ENCODE peak calls at places on chromosome 12, in seven cellular contexts. E is dorsolateral prefrontal cortex; Y is left ventricle myocardium inferior; P is A549; A is hepatocyte; L is CD4-positive, alpha-beta T cell; Z is left lung. W is an unnamed sample.

GRCh38 chr12:14849664-14850063 is 6.3 kb upstream of the ART4 start:
- DNase-seq in E (no peak), Y (no peak), P (no peak), A (no peak), L (no peak), Z (no peak), W (no peak)

GRCh38 chr12:107891967-107892366 is 117.5 kb downstream of the ASCL4 start:
- DNase-seq in E (no peak), Y (no peak), P (peak), A (peak), L (no peak), Z (no peak), W (no peak)

GRCh38 chr12:42346603-42347002 is 20.6 kb downstream of the PPHLN1 start:
- DNase-seq in E (no peak), Y (no peak), P (no peak), A (no peak), L (no peak), Z (no peak), W (no peak)

GRCh38 chr12:5197127-5197526 is 153.4 kb downstream of the KCNA5 start:
- DNase-seq in E (no peak), Y (no peak), P (no peak), A (no peak), L (no peak), Z (no peak), W (no peak)

GRCh38 chr12:72723732-72724131 is 451.6 kb downstream of the TRHDE start:
- DNase-seq in E (no peak), Y (no peak), P (no peak), A (no peak), L (no peak), Z (no peak), W (no peak)

GRCh38 chr12:52971701-52972329 is 22.9 kb downstream of the KRT18 start:
- DNase-seq in E (no peak), Y (no peak), P (peak), A (peak), L (no peak), Z (no peak), W (no peak)

GRCh38 chr12:43815416-43815815 is 9.3 kb upstream of the TWF1 start:
- DNase-seq in E (no peak), Y (no peak), P (no peak), A (no peak), L (no peak), Z (no peak), W (no peak)

GRCh38 chr12:122202017-122202416 is 1.5 kb upstream of the B3GNT4 start:
- DNase-seq in E (no peak), Y (no peak), P (no peak), A (no peak), L (no peak), Z (no peak), W (no peak)

GRCh38 chr12:82082476-82082875 is 275.7 kb downstream of the CCDC59 start:
- DNase-seq in E (no peak), Y (no peak), P (no peak), A (no peak), L (no peak), Z (no peak), W (no peak)

GRCh38 chr12:26461799-26462198 is 266.4 kb downstream of the SSPN start:
- DNase-seq in E (no peak), Y (no peak), P (no peak), A (no peak), L (no peak), Z (no peak), W (no peak)

GRCh38 chr12:14558377-14559051 is 9.2 kb downstream of the PLBD1 start:
- DNase-seq in E (no peak), Y (no peak), P (no peak), A (no peak), L (no peak), Z (no peak), W (no peak)

GRCh38 chr12:100493371-100494012 is 19.8 kb downstream of the NR1H4 start:
- DNase-seq in E (no peak), Y (no peak), P (no peak), A (no peak), L (no peak), Z (no peak), W (no peak)

GRCh38 chr12:26728205-26729050 is 104.6 kb downstream of the ITPR2 start:
- DNase-seq in E (no peak), Y (no peak), P (no peak), A (no peak), L (no peak), Z (no peak), W (no peak)

GRCh38 chr12:113088971-113089756 is 32.6 kb downstream of the DTX1 start:
- DNase-seq in E (no peak), Y (no peak), P (no peak), A (no peak), L (peak), Z (peak), W (no peak)

GRCh38 chr12:10409387-10409786 is at the start of gene KLRC4:
- DNase-seq in E (no peak), Y (no peak), P (no peak), A (no peak), L (no peak), Z (no peak), W (no peak)

GRCh38 chr12:100827901-100828520 is 33.4 kb downstream of the ANO4 start:
- DNase-seq in E (no peak), Y (no peak), P (peak), A (peak), L (no peak), Z (no peak), W (no peak)

GRCh38 chr12:115306380-115306779 is 622.4 kb upstream of the TBX3 start:
- DNase-seq in E (no peak), Y (no peak), P (no peak), A (no peak), L (no peak), Z (no peak), W (no peak)

GRCh38 chr12:123075591-123076171 is 75.2 kb downstream of the PITPNM2 start:
- DNase-seq in E (no peak), Y (no peak), P (no peak), A (peak), L (peak), Z (peak), W (no peak)

GRCh38 chr12:128606040-128606439 is 217.7 kb downstream of the SLC15A4 start:
- DNase-seq in E (no peak), Y (no peak), P (no peak), A (no peak), L (no peak), Z (no peak), W (no peak)

GRCh38 chr12:52200086-52200782 is 8.4 kb upstream of the KRT80 start:
- DNase-seq in E (no peak), Y (peak), P (no peak), A (no peak), L (no peak), Z (peak), W (no peak)

GRCh38 chr12:54258286-54258685 is 21.6 kb downstream of the CBX5 start:
- DNase-seq in E (no peak), Y (no peak), P (no peak), A (no peak), L (no peak), Z (no peak), W (no peak)

GRCh38 chr12:54011665-54012532 is 3.1 kb downstream of the HOXC8 start:
- DNase-seq in E (no peak), Y (no peak), P (no peak), A (no peak), L (no peak), Z (no peak), W (no peak)

GRCh38 chr12:121793501-121793835 is at the start of gene RHOF:
- DNase-seq in E (no peak), Y (peak), P (no peak), A (peak), L (peak), Z (peak), W (no peak)

GRCh38 chr12:68745376-68745903 is 536 bp upstream of the SLC35E3 start:
- DNase-seq in E (no peak), Y (no peak), P (no peak), A (no peak), L (no peak), Z (no peak), W (no peak)
- H3K27ac ChIP-seq in E (peak), Y (peak), P (peak), A (peak), L (peak), Z (peak), W (peak)

DNA sequence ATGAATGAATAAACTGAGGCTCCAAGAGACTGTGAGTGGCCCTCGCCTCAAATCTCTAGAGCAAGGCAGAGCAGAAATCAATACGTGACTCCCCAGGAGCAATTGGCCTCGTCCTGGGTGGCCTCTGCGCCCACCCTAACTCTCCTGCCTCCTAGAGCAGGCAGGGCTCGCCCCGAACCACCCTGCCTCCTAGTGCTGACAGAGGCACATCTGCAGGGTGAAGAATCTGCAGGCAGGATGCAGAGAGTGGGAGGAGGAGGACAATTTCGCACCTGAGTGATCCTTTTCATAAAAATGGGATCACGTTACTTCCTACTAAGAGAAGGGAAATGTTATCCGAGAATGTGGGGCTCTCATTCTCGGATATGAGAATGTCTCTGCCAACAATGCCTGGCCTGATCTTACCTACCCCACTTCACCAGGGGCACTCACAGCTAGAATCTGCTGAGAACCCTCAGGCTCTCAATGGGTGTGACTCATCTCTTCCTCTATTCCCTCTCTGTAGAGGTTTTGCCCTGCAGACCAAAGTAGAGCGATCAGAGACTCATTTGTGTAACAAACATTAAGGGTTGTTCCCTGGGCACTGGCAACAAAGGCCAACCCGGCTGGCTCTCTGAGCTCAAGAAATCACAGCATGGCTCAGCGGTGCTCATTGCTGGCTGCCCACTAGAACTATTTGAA is 61.7 kb upstream of the BCL2L14 start:
- DNase-seq in E (no peak), Y (no peak), P (no peak), A (no peak), L (peak), Z (no peak), W (no peak)
- TF ChIP-seq CTCF in E (no peak), Y (no peak), P (no peak), A (peak), L (peak), Z (no peak), W (no peak)

GRCh38 chr12:78959556-78959955 is 95.0 kb downstream of the SYT1 start:
- DNase-seq in E (no peak), Y (no peak), P (no peak), A (no peak), L (no peak), Z (no peak), W (no peak)
- H3K27ac ChIP-seq in E (no peak), Y (no peak), P (no peak), A (no peak), L (no peak), Z (no peak), W (no peak)

GRCh38 chr12:48817957-48818830 is at the start of gene CACNB3:
- DNase-seq in E (peak), Y (peak), P (peak), A (peak), L (peak), Z (peak), W (peak)
- TF ChIP-seq CTCF in E (no peak), Y (no peak), P (no peak), A (no peak), L (no peak), Z (no peak), W (no peak)

GRCh38 chr12:40892528-40892927 is 200.3 kb downstream of the CNTN1 start:
- DNase-seq in E (no peak), Y (no peak), P (no peak), A (no peak), L (no peak), Z (no peak), W (no peak)
- H3K27ac ChIP-seq in E (no peak), Y (no peak), P (no peak), A (no peak), L (no peak), Z (no peak), W (no peak)

GRCh38 chr12:19574606-19575005 is 135.3 kb downstream of the AEBP2 start:
- DNase-seq in E (no peak), Y (no peak), P (peak), A (no peak), L (no peak), Z (no peak), W (no peak)
- TF ChIP-seq CTCF in E (no peak), Y (no peak), P (no peak), A (no peak), L (no peak), Z (no peak), W (no peak)

DNA sequence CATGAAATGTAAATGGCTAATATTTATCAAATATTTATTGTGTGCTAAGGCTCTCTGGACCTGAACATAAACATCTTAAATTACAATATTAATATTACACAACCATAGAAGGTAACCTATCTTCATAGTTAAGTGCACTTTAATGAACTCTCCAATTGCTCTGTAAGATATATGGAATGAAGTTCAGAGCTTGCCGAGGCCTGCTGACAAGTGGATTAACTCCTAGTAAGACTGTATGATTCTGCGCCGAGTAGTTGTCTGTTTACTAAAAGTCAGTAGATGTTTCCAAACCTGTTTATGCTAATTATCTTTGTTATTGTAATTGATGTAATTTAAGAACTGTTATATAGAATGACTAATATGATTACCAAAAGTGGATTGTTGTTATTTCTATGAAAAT is 77.2 kb downstream of the PTPRR start:
- DNase-seq in E (no peak), Y (no peak), P (no peak), A (no peak), L (no peak), Z (no peak), W (no peak)
- H3K27ac ChIP-seq in E (peak), Y (no peak), P (no peak), A (no peak), L (no peak), Z (no peak), W (no peak)

GRCh38 chr12:6950401-6950801 is 755 bp upstream of the PTPN6 start:
- DNase-seq in E (no peak), Y (no peak), P (no peak), A (no peak), L (no peak), Z (no peak), W (no peak)
- TF ChIP-seq CTCF in E (no peak), Y (no peak), P (no peak), A (no peak), L (peak), Z (no peak), W (no peak)

W was measured in coronary artery.